ENCODE peak calls at places on chromosome 6, in five cellular contexts. C is Peyer's patch, R is endothelial cell of umbilical vein, T is uterus, U is ovary. V is an unnamed sample. For H3K4me1, the result is how much of the 10 kb centered on the place peaks cover.

GRCh38 chr6:128139519-128139918 is 238.7 kb upstream of the THEMIS start:
- DNase-seq in U (no peak), C (no peak), R (peak), T (no peak), V (no peak)

GRCh38 chr6:135675862-135676261 is 175.6 kb upstream of the PDE7B start:
- DNase-seq in T (no peak), U (no peak), C (no peak), R (peak), V (no peak)

GRCh38 chr6:169342655-169343054 is 89.0 kb upstream of the THBS2 start:
- DNase-seq in U (no peak), T (no peak), C (no peak), R (no peak), V (no peak)

GRCh38 chr6:91304506-91304905 is 717.6 kb upstream of the MAP3K7 start:
- DNase-seq in T (no peak), U (no peak), C (no peak), R (no peak), V (no peak)

GRCh38 chr6:144223686-144224085 is 61.4 kb upstream of the UTRN start:
- DNase-seq in T (no peak), C (no peak), U (no peak), R (no peak), V (no peak)

GRCh38 chr6:53336070-53336469 is 12.7 kb downstream of the ELOVL5 start:
- DNase-seq in U (no peak), R (no peak), C (no peak), T (no peak), V (no peak)

GRCh38 chr6:106470316-106470715 is 109.8 kb downstream of the CRYBG1 start:
- DNase-seq in U (no peak), T (no peak), R (no peak), C (no peak), V (no peak)

GRCh38 chr6:14141531-14141930 is 24.0 kb downstream of the CD83 start:
- DNase-seq in R (no peak), U (no peak), C (no peak), T (no peak), V (no peak)

GRCh38 chr6:34578445-34579262 is 22.5 kb upstream of the SPDEF start:
- DNase-seq in C (no peak), R (no peak), U (no peak), T (no peak), V (no peak)

GRCh38 chr6:81938991-81939773 is 186.7 kb upstream of the TENT5A start:
- DNase-seq in R (peak), U (no peak), T (no peak), C (no peak), V (no peak)

GRCh38 chr6:106170030-106170791 is 84.1 kb downstream of the PRDM1 start:
- DNase-seq in C (no peak), R (no peak), U (no peak), T (no peak), V (no peak)

GRCh38 chr6:38973178-38974057 is 75.2 kb upstream of the GLP1R start:
- DNase-seq in R (peak), C (no peak), T (no peak), U (no peak), V (no peak)

DNA sequence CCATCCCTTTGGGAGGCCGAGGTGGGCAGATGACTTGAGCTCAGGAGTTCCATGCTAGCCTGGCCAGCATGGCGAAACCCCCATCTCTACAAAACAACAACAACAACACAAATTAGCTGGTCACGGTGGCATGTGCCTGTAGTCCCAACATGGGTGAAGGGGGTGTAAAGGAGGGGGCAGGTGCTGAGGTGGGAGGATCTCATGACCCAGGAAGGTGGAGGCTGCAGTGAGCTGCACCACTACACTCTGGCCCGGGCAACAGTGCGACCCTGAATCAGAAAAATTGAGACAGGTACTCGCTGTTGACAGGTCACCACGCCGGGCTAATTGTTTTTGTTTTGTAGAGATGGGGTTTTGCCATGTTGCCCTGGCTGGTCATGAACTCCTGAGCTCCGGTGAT is 4.2 kb downstream of the SCAF8 start:
- DNase-seq in U (no peak), R (no peak), C (no peak), T (no peak), V (no peak)
- H3K4me1 ChIP-seq in U (under half), R (under half), C (under half), T (under half), V (half or more)

GRCh38 chr6:118917550-118918321 is 17.2 kb downstream of the MCM9 start:
- DNase-seq in U (no peak), C (no peak), R (no peak), T (no peak), V (no peak)

GRCh38 chr6:118918326-118918725 is 16.6 kb downstream of the MCM9 start:
- DNase-seq in R (no peak), U (no peak), C (no peak), T (no peak), V (no peak)

GRCh38 chr6:118921084-118921483 is 13.9 kb downstream of the MCM9 start:
- DNase-seq in R (no peak), C (no peak), T (no peak), U (no peak), V (no peak)

DNA sequence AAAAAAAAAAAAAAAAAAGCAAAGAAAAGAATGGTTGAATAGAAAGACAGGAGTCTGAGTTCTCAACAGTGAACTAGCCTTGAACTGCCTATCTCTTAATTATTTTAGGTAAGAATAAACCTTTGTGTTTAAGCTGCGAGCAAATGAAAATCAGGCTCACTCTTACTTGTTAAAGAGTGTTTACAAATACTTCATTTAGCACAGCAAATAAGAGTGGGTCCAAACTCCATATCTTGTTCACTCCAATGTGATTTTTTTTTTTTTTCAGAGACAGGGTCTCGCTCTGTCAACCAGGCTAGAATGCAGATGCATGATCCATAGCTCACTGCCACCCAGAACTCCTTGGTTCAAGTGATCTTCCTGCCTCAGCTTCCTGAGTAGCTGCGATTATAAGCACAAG is 11.9 kb downstream of the MCM9 start:
- DNase-seq in C (no peak), R (no peak), U (no peak), T (no peak), V (no peak)
- H3K27ac ChIP-seq in C (no peak), R (no peak), U (no peak), T (no peak), V (no peak)

GRCh38 chr6:331622-332521 is 39.6 kb downstream of the DUSP22 start:
- DNase-seq in T (no peak), R (no peak), U (no peak), C (peak), V (no peak)
- TF ChIP-seq POLR2A in T (no peak), R (no peak), U (no peak), C (no peak), V (no peak)

GRCh38 chr6:43799671-43800623 is 29.9 kb downstream of the VEGFA start:
- DNase-seq in T (no peak), R (no peak), C (peak), U (no peak), V (no peak)
- H3K4me1 ChIP-seq in T (under half), R (under half), C (under half), U (under half), V (under half)

GRCh38 chr6:154805288-154805911 is 72.2 kb downstream of the SCAF8 start:
- DNase-seq in T (no peak), C (no peak), U (no peak), R (peak), V (no peak)

GRCh38 chr6:154796484-154796883 is 63.3 kb downstream of the SCAF8 start:
- DNase-seq in T (no peak), R (no peak), U (no peak), C (no peak), V (no peak)

GRCh38 chr6:154797857-154798256 is 64.6 kb downstream of the SCAF8 start:
- DNase-seq in T (no peak), C (no peak), R (no peak), U (no peak), V (no peak)

DNA sequence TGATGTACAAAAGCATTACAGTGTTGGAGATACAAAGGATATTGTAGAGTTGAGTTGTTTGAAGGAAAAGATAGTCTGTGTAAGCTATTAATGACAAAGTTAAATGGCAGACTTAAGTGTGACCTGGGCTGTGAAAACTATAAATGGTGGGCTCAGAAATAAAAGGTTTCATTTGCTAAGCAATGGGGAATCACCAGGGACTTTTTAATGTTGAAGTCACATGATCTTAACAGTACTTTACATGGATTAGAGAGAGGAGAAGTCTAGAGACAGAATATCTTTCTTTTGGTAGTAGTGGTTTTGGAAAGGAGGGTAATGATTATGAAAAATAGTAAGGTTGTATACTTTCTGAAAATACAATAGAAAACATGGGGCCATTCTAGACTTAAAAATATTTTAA is 67.1 kb downstream of the SCAF8 start:
- DNase-seq in R (no peak), C (no peak), U (no peak), T (no peak), V (no peak)
- H3K27ac ChIP-seq in R (no peak), C (no peak), U (no peak), T (no peak), V (no peak)

GRCh38 chr6:2765896-2766766 is 938 bp downstream of the WRNIP1 start:
- DNase-seq in R (peak), T (no peak), U (peak), C (peak), V (peak)

GRCh38 chr6:2765166-2765895 is at the start of gene WRNIP1:
- DNase-seq in C (peak), T (peak), R (peak), U (peak), V (peak)

GRCh38 chr6:2763345-2763841 is 1.8 kb upstream of the WRNIP1 start:
- DNase-seq in T (peak), U (peak), R (no peak), C (no peak), V (no peak)

GRCh38 chr6:2763876-2764540 is 1.2 kb upstream of the WRNIP1 start:
- DNase-seq in T (no peak), C (no peak), R (no peak), U (peak), V (peak)

GRCh38 chr6:2764610-2765165 is 505 bp upstream of the WRNIP1 start:
- DNase-seq in U (peak), R (no peak), T (peak), C (no peak), V (peak)
- TF ChIP-seq POLR2A in U (peak), R (peak), T (no peak), C (peak), V (no peak)

GRCh38 chr6:138543648-138544047 is 44.4 kb upstream of the NHSL1 start:
- DNase-seq in T (no peak), U (no peak), R (peak), C (no peak), V (no peak)

GRCh38 chr6:138538390-138539031 is 39.2 kb upstream of the NHSL1 start:
- DNase-seq in C (no peak), U (no peak), T (no peak), R (no peak), V (peak)

GRCh38 chr6:138539882-138540281 is 40.6 kb upstream of the NHSL1 start:
- DNase-seq in R (no peak), T (no peak), U (no peak), C (no peak), V (no peak)

GRCh38 chr6:138541793-138542481 is 42.6 kb upstream of the NHSL1 start:
- DNase-seq in C (no peak), T (no peak), U (no peak), R (peak), V (no peak)

GRCh38 chr6:138540468-138540867 is 41.2 kb upstream of the NHSL1 start:
- DNase-seq in C (no peak), R (no peak), U (no peak), T (no peak), V (no peak)
- H3K4me1 ChIP-seq in C (under half), R (under half), U (under half), T (under half), V (under half)

GRCh38 chr6:41685641-41686380 is 47.5 kb downstream of the MDFI start:
- DNase-seq in R (no peak), U (no peak), T (no peak), C (no peak), V (no peak)
- H3K27ac ChIP-seq in R (no peak), U (no peak), T (no peak), C (no peak), V (no peak)

V was measured in thyroid gland.